ENCODE peak calls at places on chromosomes 3 and 15, in nine cellular contexts. N, L, P, D, B, X, K, F and C are unnamed samples.

GRCh38 chr3:468172-468571 is 271.6 kb downstream of the CHL1 start:
- DNase-seq in F (no peak), N (no peak), X (no peak), K (no peak), L (no peak), D (no peak), P (no peak), B (no peak), C (no peak)

GRCh38 chr3:111892070-111892469 is 33.0 kb downstream of the PHLDB2 start:
- DNase-seq in X (no peak), L (no peak), D (no peak), B (no peak), F (no peak), P (no peak), N (no peak), K (no peak), C (no peak)

GRCh38 chr3:62614527-62614926 is 241.2 kb upstream of the FEZF2 start:
- DNase-seq in D (no peak), B (no peak), P (no peak), K (no peak), N (no peak), L (no peak), X (no peak), F (no peak), C (no peak)

GRCh38 chr15:85974348-85974705 is 105.3 kb upstream of the AGBL1 start:
- DNase-seq in P (no peak), N (no peak), X (no peak), B (no peak), D (no peak), F (no peak), L (no peak), K (no peak), C (no peak)

GRCh38 chr3:168395551-168395950 is 299.8 kb upstream of the GOLIM4 start:
- DNase-seq in P (no peak), F (no peak), X (no peak), D (no peak), B (no peak), N (no peak), L (no peak), K (no peak), C (no peak)

GRCh38 chr3:158106773-158107461 is 697 bp upstream of the SHOX2 start:
- DNase-seq in N (peak), D (no peak), P (no peak), X (no peak), K (no peak), F (no peak), B (peak), L (peak), C (peak)

GRCh38 chr15:71443538-71443937 is 328.3 kb downstream of the THSD4 start:
- DNase-seq in F (peak), P (peak), N (no peak), L (peak), K (peak), B (peak), D (peak), X (peak), C (peak)

GRCh38 chr15:33994005-33994615 is 25.8 kb downstream of the CHRM5 start:
- DNase-seq in P (peak), K (peak), X (no peak), B (peak), F (no peak), N (no peak), L (peak), D (no peak), C (peak)

GRCh38 chr3:195558602-195559001 is 15.5 kb upstream of the PPP1R2 start:
- DNase-seq in L (peak), P (peak), K (peak), F (peak), N (no peak), B (no peak), X (no peak), D (no peak), C (peak)

GRCh38 chr15:65638681-65639089 is 16.9 kb downstream of the SLC24A1 start:
- DNase-seq in D (peak), P (peak), K (peak), B (peak), N (no peak), X (no peak), L (peak), F (peak), C (peak)

GRCh38 chr3:193732827-193733226 is 139.8 kb downstream of the OPA1 start:
- DNase-seq in N (no peak), D (no peak), F (no peak), P (no peak), K (no peak), X (no peak), B (no peak), L (no peak), C (no peak)

GRCh38 chr15:51266548-51266947 is 71.8 kb downstream of the CYP19A1 start:
- DNase-seq in F (no peak), D (peak), N (no peak), K (no peak), L (no peak), B (no peak), P (no peak), X (no peak), C (no peak)

GRCh38 chr15:88393719-88394519 is 73.3 kb downstream of the MRPL46 start:
- DNase-seq in X (no peak), L (no peak), K (no peak), N (no peak), B (no peak), F (no peak), D (no peak), P (no peak), C (no peak)

GRCh38 chr3:73592154-73592877 is 32.4 kb downstream of the PDZRN3 start:
- DNase-seq in L (no peak), N (no peak), F (no peak), K (peak), B (no peak), X (no peak), P (no peak), D (no peak), C (no peak)

GRCh38 chr3:139111392-139112229 is 66.9 kb upstream of the PRR23C start:
- DNase-seq in P (peak), F (peak), X (peak), N (no peak), L (peak), K (peak), D (peak), B (peak), C (peak)